ENCODE peak calls at places on chromosomes 13 and 19, in six cellular contexts. K is A673, W is thoracic aorta, A is heart right ventricle, J is Peyer's patch, N is A549. Q is an unnamed sample. For H3K4me1, the result is how much of the 10 kb centered on the place peaks cover.

GRCh38 chr19:5172859-5173577 is 167.6 kb downstream of the PTPRS start:
- DNase-seq in W (peak), J (no peak), N (peak), K (peak), A (no peak), Q (no peak)

GRCh38 chr13:112877976-112878955 is 90.7 kb upstream of the MCF2L start:
- DNase-seq in A (peak), J (no peak), K (no peak), N (no peak), W (no peak), Q (no peak)

GRCh38 chr19:51318687-51319675 is 7.5 kb downstream of the IGLON5 start:
- DNase-seq in N (no peak), J (no peak), K (no peak), W (no peak), A (no peak), Q (no peak)

GRCh38 chr13:20512042-20512683 is 13.5 kb downstream of the CRYL1 start:
- DNase-seq in K (peak), J (no peak), W (no peak), N (no peak), A (no peak), Q (no peak)

GRCh38 chr19:11995174-11995573 is 30.3 kb downstream of the ZNF763 start:
- DNase-seq in K (peak), N (no peak), A (no peak), J (no peak), W (no peak), Q (no peak)

GRCh38 chr13:99486996-99487395 is 14.3 kb upstream of the TM9SF2 start:
- DNase-seq in A (no peak), K (no peak), J (no peak), W (no peak), N (no peak), Q (no peak)

GRCh38 chr13:85725433-85725832 is 73.8 kb downstream of the SLITRK6 start:
- DNase-seq in K (no peak), A (no peak), J (no peak), N (no peak), W (no peak), Q (no peak)

GRCh38 chr13:75946746-75947397 is 310.7 kb downstream of the LMO7 start:
- DNase-seq in N (no peak), J (no peak), A (no peak), W (no peak), K (no peak), Q (no peak)

GRCh38 chr13:48582086-48582485 is 49.2 kb upstream of the RCBTB2 start:
- DNase-seq in J (no peak), K (no peak), A (no peak), W (no peak), N (no peak), Q (no peak)

GRCh38 chr19:42421101-42421500 is 6.1 kb downstream of the LIPE start:
- DNase-seq in N (no peak), W (no peak), K (no peak), A (no peak), J (no peak), Q (peak)
- H3K4me3 ChIP-seq in N (no peak), W (no peak), K (no peak), A (no peak), J (no peak), Q (no peak)

DNA sequence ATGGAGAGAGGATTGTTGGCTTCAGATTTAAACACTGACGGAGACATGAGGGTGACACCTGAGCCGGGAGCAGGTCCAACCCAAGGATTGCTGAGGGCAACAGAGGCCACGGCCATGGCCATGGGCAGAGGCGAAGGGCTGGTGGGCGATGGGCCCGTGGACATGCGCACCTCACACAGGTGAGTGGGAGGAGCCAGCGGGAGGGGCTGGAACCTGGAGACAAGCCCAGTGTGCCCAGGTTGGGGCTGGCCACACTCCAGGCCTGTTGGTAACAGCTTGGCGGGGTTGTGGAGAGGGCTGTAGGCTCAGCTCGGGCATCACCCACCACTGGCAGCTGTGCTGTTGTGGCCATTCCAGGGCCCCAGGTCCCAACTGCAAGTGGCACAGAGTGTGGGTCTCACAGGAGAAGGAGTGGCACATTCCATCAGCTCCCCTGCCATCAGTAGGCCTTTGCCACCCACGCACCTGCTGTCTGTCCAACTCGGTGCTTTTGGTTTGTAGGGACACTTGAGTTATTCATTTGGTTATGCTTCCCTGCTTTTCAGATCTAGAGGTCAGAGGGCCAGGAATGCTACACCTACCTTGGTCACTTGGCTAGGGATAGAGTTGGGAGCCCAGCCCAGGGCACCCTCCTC is 49.8 kb downstream of the TSSK6 start:
- DNase-seq in J (no peak), N (no peak), W (no peak), K (no peak), A (no peak), Q (no peak)
- H3K4me1 ChIP-seq in J (under half), N (under half), W (under half), K (under half), A (under half), Q (under half)

GRCh38 chr13:38239874-38240273 is 109.8 kb upstream of the UFM1 start:
- DNase-seq in K (no peak), J (no peak), N (no peak), W (no peak), A (no peak), Q (no peak)
- H3K4me3 ChIP-seq in K (no peak), J (no peak), N (no peak), W (no peak), A (no peak), Q (no peak)

GRCh38 chr19:38661166-38661565 is 13.7 kb downstream of the ACTN4 start:
- DNase-seq in W (no peak), J (no peak), K (no peak), A (no peak), N (no peak), Q (no peak)

GRCh38 chr19:38660724-38661123 is 13.3 kb downstream of the ACTN4 start:
- DNase-seq in K (no peak), W (no peak), J (no peak), A (no peak), N (no peak), Q (no peak)

GRCh38 chr19:38656171-38656981 is 8.9 kb downstream of the ACTN4 start:
- DNase-seq in W (no peak), A (no peak), J (no peak), N (no peak), K (peak), Q (peak)

GRCh38 chr19:38657633-38658222 is 10.3 kb downstream of the ACTN4 start:
- DNase-seq in K (no peak), A (no peak), W (no peak), N (peak), J (no peak), Q (peak)

DNA sequence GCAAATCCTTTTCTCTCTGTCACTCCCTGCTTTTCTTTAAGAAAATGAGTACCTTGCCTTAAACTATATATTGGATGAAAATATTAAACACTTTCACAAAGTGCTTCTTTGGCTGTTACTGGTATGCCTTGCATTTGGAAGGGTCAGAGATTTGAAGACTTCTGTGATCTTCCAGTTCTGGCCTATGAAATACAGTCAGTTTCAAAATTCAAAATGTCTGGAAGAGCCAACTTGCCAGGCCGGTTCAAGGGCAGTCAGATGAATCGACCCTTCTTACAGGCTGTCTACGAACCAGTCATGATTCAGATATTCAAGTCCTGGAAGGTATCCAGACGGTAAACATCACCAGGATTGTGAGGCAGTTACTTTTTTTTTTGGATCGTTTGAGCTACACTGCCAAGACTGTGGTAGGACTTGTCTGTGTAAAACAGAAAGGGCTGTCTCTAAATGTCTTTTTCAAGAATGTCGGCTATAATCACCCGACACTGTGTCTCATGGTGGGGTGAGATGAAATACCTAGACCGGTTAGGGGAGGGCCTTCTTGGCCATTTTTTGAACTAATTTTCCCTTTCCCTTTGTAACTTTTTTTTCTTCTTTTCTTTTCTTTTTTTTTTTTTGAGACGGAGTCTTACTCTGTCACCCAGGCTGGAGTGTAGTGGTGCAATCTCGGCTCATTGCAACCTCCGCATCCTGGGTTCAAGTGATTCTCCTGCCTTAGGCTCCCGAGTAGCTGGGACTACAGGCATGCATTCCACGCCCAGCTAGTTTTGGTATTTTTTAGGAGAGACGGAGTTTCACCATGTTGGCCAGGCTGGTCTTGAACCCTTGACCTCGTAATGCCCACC is 11.2 kb downstream of the ACTN4 start:
- DNase-seq in A (no peak), N (peak), W (no peak), J (no peak), K (peak), Q (no peak)
- H3K4me1 ChIP-seq in A (half or more), N (half or more), W (half or more), J (under half), K (half or more), Q (half or more)

GRCh38 chr19:58357798-58358145 is 4.5 kb upstream of the A1BG start:
- DNase-seq in A (no peak), N (no peak), K (no peak), J (no peak), W (no peak), Q (no peak)

GRCh38 chr19:58355215-58355796 is 2.0 kb upstream of the A1BG start:
- DNase-seq in J (no peak), W (no peak), A (no peak), N (no peak), K (no peak), Q (no peak)

GRCh38 chr19:58356236-58356970 is 3.1 kb upstream of the A1BG start:
- DNase-seq in J (no peak), A (no peak), K (peak), W (no peak), N (no peak), Q (peak)

GRCh38 chr19:58355891-58356235 is 2.6 kb upstream of the A1BG start:
- DNase-seq in J (no peak), N (no peak), K (no peak), W (no peak), A (no peak), Q (no peak)

DNA sequence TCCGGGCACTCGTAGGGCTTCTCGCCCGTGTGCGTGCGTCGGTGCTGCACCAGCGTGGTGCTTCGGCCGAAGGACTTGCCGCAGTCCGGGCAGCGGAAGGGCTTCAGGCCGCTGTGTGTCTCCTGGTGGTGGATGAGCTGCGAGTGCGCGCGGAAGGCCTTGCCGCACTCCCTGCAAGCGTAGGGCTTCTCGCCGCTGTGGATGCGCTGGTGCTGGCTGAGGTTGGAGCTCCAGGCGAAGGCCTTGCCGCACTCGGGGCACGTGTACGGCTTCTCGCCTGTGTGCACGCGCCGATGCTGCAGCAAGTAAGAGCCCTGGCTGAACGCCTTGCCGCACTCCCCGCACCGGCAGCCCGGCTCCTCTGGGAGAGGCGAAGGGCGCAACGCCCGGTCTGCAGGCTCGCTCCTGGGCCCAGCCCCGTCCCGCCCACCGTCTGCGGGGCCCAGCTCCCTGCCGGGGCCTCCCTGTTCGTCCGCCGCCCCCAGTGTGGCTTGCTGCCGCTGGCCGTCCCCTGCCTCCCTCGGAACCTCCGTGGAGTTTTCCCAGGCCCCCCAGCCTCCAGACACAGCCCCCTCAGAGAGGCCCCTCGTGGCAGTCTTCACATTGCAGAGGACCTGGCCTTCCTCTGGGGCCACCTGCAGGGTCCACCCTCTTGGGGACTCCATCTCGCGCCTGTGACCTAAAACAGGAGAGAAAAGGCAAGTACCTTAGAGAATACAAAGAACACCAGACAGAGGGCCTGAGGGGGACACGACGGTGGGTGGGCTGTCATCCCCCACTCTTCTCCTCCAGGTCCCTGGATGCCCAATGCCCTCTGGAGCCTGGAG is 3.9 kb upstream of the A1BG start:
- DNase-seq in A (no peak), N (no peak), W (no peak), K (no peak), J (no peak), Q (no peak)
- H3K4me3 ChIP-seq in A (peak), N (no peak), W (peak), K (no peak), J (peak), Q (peak)